ENCODE peak calls at places on chromosomes 11 and 22, in four cellular contexts. One of them, this sample, is unnamed.

GRCh38 chr11:13283636-13284035 is 6.0 kb downstream of the BMAL1 start:
- DNase-seq in K562: no peak
- DNase-seq in HepG2: no peak
- DNase-seq in GM12878: no peak
- DNase-seq in this sample: peak

GRCh38 chr22:45638834-45639746 is 32.5 kb upstream of the ATXN10 start:
- DNase-seq in GM12878: no peak
- DNase-seq in HepG2: peak
- DNase-seq in K562: peak
- DNase-seq in this sample: no peak

GRCh38 chr11:28366549-28367341 is 258.6 kb downstream of the METTL15 start:
- DNase-seq in GM12878: no peak
- DNase-seq in K562: no peak
- DNase-seq in HepG2: no peak
- DNase-seq in this sample: no peak

GRCh38 chr11:76665921-76666351 is 4.6 kb downstream of the LRRC32 start:
- DNase-seq in GM12878: no peak
- DNase-seq in K562: no peak
- DNase-seq in HepG2: no peak
- DNase-seq in this sample: no peak

GRCh38 chr11:63680842-63681207 is 475 bp upstream of the RTN3 start:
- DNase-seq in GM12878: no peak
- DNase-seq in HepG2: no peak
- DNase-seq in K562: no peak
- DNase-seq in this sample: no peak

GRCh38 chr11:76105637-76106036 is 100.7 kb downstream of the WNT11 start:
- DNase-seq in HepG2: no peak
- DNase-seq in K562: no peak
- DNase-seq in GM12878: no peak
- DNase-seq in this sample: no peak

GRCh38 chr22:44399906-44400762 is 87.4 kb upstream of the SHISAL1 start:
- DNase-seq in GM12878: no peak
- DNase-seq in HepG2: no peak
- DNase-seq in K562: no peak
- DNase-seq in this sample: no peak

GRCh38 chr11:114762437-114762836 is 84.1 kb downstream of the NXPE2 start:
- DNase-seq in HepG2: peak
- DNase-seq in GM12878: no peak
- DNase-seq in K562: peak
- DNase-seq in this sample: peak

GRCh38 chr22:49290711-49291110 is 537.0 kb downstream of the BRD1 start:
- DNase-seq in GM12878: no peak
- DNase-seq in K562: no peak
- DNase-seq in HepG2: no peak
- DNase-seq in this sample: no peak

GRCh38 chr11:106331163-106331562 is 253.7 kb downstream of the AASDHPPT start:
- DNase-seq in GM12878: no peak
- DNase-seq in K562: no peak
- DNase-seq in HepG2: no peak
- DNase-seq in this sample: no peak

GRCh38 chr11:111976614-111977140 is 39.5 kb downstream of the DIXDC1 start:
- DNase-seq in K562: no peak
- DNase-seq in HepG2: no peak
- DNase-seq in GM12878: no peak
- DNase-seq in this sample: peak

GRCh38 chr11:9180784-9181183 is 84.4 kb downstream of the DENND5A start:
- DNase-seq in GM12878: no peak
- DNase-seq in K562: no peak
- DNase-seq in HepG2: no peak
- DNase-seq in this sample: no peak

GRCh38 chr11:78420796-78421209 is 3.2 kb upstream of the GAB2 start:
- DNase-seq in K562: no peak
- DNase-seq in GM12878: no peak
- DNase-seq in HepG2: no peak
- DNase-seq in this sample: no peak

GRCh38 chr11:63783925-63784592 is 15.5 kb upstream of the ZFTA start:
- DNase-seq in GM12878: no peak
- DNase-seq in HepG2: peak
- DNase-seq in K562: no peak
- DNase-seq in this sample: no peak

GRCh38 chr11:58771458-58771855 is 39.7 kb upstream of the GLYAT start:
- DNase-seq in GM12878: no peak
- DNase-seq in HepG2: no peak
- DNase-seq in K562: no peak
- DNase-seq in this sample: no peak

GRCh38 chr11:86511086-86511551 is 136.4 kb downstream of the CCDC81 start:
- DNase-seq in GM12878: peak
- DNase-seq in K562: no peak
- DNase-seq in HepG2: no peak
- DNase-seq in this sample: no peak

GRCh38 chr11:7688238-7688826 is 15.0 kb upstream of the CYB5R2 start:
- DNase-seq in K562: peak
- DNase-seq in HepG2: peak
- DNase-seq in GM12878: no peak
- DNase-seq in this sample: peak

GRCh38 chr11:121236115-121237001 is 56.2 kb upstream of the SC5D start:
- DNase-seq in HepG2: no peak
- DNase-seq in K562: no peak
- DNase-seq in GM12878: peak
- DNase-seq in this sample: no peak

GRCh38 chr11:131817701-131818188 is 447.3 kb downstream of the NTM start:
- DNase-seq in HepG2: no peak
- DNase-seq in GM12878: no peak
- DNase-seq in K562: no peak
- DNase-seq in this sample: no peak

GRCh38 chr22:24938741-24939341 is 7.7 kb downstream of the LHFPL7 start:
- DNase-seq in K562: peak
- DNase-seq in HepG2: peak
- DNase-seq in GM12878: no peak
- DNase-seq in this sample: peak

GRCh38 chr11:131980878-131981668 is 610.7 kb downstream of the NTM start:
- DNase-seq in GM12878: no peak
- DNase-seq in K562: no peak
- DNase-seq in HepG2: no peak
- DNase-seq in this sample: no peak

GRCh38 chr11:9675691-9676090 is 11.8 kb downstream of the SWAP70 start:
- DNase-seq in GM12878: no peak
- DNase-seq in K562: no peak
- DNase-seq in HepG2: no peak
- DNase-seq in this sample: peak

GRCh38 chr11:6320411-6321207 is at the start of gene CAVIN3:
- DNase-seq in HepG2: no peak
- DNase-seq in GM12878: peak
- DNase-seq in K562: no peak
- DNase-seq in this sample: peak

GRCh38 chr11:19670030-19670761 is 42.4 kb upstream of the NAV2 start:
- DNase-seq in HepG2: no peak
- DNase-seq in K562: no peak
- DNase-seq in GM12878: no peak
- DNase-seq in this sample: no peak

GRCh38 chr11:34599406-34599901 is 21.4 kb upstream of the EHF start:
- DNase-seq in GM12878: no peak
- DNase-seq in HepG2: peak
- DNase-seq in K562: no peak
- DNase-seq in this sample: no peak

GRCh38 chr11:73623651-73624050 is 22.7 kb upstream of the PLEKHB1 start:
- DNase-seq in K562: no peak
- DNase-seq in HepG2: no peak
- DNase-seq in GM12878: no peak
- DNase-seq in this sample: no peak

GRCh38 chr22:19120829-19121630 is 1.2 kb downstream of the DGCR2 start:
- DNase-seq in HepG2: peak
- DNase-seq in GM12878: no peak
- DNase-seq in K562: peak
- DNase-seq in this sample: no peak

GRCh38 chr22:23763579-23764331 is 965 bp downstream of the C22orf15 start:
- DNase-seq in K562: peak
- DNase-seq in HepG2: no peak
- DNase-seq in GM12878: no peak
- DNase-seq in this sample: peak

GRCh38 chr11:120122921-120123683 is 14.8 kb downstream of the TRIM29 start:
- DNase-seq in HepG2: no peak
- DNase-seq in GM12878: no peak
- DNase-seq in K562: peak
- DNase-seq in this sample: no peak

GRCh38 chr11:45022294-45023064 is 71.8 kb upstream of the TP53I11 start:
- DNase-seq in HepG2: no peak
- DNase-seq in GM12878: no peak
- DNase-seq in K562: no peak
- DNase-seq in this sample: no peak

GRCh38 chr11:8640305-8640932 is 42.0 kb downstream of the TRIM66 start:
- DNase-seq in GM12878: no peak
- DNase-seq in HepG2: no peak
- DNase-seq in K562: peak
- DNase-seq in this sample: peak

GRCh38 chr11:76551400-76551799 is 106.6 kb downstream of the EMSY start:
- DNase-seq in K562: no peak
- DNase-seq in HepG2: no peak
- DNase-seq in GM12878: no peak
- DNase-seq in this sample: no peak

GRCh38 chr11:25981998-25982397 is 349.9 kb upstream of the ANO3 start:
- DNase-seq in K562: no peak
- DNase-seq in HepG2: peak
- DNase-seq in GM12878: peak
- DNase-seq in this sample: no peak

GRCh38 chr11:15941206-15941770 is 415.1 kb downstream of the SOX6 start:
- DNase-seq in K562: peak
- DNase-seq in GM12878: no peak
- DNase-seq in HepG2: no peak
- DNase-seq in this sample: peak

GRCh38 chr11:44065161-44065571 is 904 bp upstream of the ACCS start:
- DNase-seq in K562: no peak
- DNase-seq in HepG2: no peak
- DNase-seq in GM12878: no peak
- DNase-seq in this sample: no peak

GRCh38 chr11:101866619-101867491 is 48.0 kb upstream of the CEP126 start:
- DNase-seq in K562: no peak
- DNase-seq in GM12878: no peak
- DNase-seq in HepG2: peak
- DNase-seq in this sample: no peak

DNA sequence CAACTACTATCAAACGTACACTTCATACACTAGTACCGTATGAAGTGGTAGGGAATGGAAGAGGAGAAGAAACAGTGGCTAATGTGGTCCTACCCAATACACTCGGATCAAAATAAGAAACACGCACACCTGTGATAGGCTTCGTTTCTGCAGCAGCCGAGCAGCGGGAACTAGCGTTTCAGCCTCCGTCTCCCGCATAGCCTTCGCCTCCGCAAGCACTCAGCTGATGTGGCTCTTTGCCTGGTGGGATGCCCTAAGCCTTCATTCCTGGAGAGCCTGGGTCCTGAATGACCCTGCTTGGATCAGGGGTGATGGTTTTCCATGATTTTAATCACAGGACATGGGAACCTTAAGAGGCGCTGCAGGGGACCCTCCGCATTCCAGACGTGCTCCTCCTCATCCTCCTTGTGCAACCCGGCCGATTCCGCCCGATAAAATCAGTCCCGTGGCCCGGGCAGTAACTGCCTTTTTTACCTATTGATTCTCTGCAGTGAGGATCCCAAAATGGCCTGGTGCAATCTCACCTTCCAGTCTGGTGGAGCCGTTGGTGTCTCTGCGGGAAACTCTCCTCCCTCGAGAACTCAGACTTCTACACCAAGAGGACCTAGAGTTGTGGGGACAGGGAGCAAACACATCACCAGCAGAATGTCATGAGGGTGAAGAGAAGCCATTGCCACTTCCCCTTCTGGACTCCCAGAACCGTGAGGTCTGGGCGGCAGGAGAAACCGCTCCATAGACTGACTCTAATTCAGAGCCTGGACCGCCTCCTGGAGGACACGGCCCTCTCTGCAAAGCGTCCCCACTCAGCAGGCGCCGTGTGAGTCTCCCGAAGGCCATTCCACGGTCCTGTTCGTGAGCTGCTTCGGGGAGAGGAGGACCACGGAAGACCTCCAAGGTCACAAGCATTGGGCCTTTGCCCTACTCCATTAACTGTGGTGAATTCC is 8.1 kb downstream of the C11orf21 start:
- DNase-seq in GM12878: no peak
- DNase-seq in K562: no peak
- DNase-seq in HepG2: no peak
- DNase-seq in this sample: peak
- TF ChIP-seq TCF7 in GM12878: no peak
- TF ChIP-seq TCF7 in K562: no peak
- TF ChIP-seq TCF7 in HepG2: no peak
- TF ChIP-seq TCF7 in this sample: no peak

GRCh38 chr22:50628543-50629134 is 687 bp upstream of the ARSA start:
- DNase-seq in GM12878: no peak
- DNase-seq in HepG2: no peak
- DNase-seq in K562: no peak
- DNase-seq in this sample: no peak
- TF ChIP-seq TCF7 in GM12878: no peak
- TF ChIP-seq TCF7 in HepG2: no peak
- TF ChIP-seq TCF7 in K562: no peak
- TF ChIP-seq TCF7 in this sample: no peak

DNA sequence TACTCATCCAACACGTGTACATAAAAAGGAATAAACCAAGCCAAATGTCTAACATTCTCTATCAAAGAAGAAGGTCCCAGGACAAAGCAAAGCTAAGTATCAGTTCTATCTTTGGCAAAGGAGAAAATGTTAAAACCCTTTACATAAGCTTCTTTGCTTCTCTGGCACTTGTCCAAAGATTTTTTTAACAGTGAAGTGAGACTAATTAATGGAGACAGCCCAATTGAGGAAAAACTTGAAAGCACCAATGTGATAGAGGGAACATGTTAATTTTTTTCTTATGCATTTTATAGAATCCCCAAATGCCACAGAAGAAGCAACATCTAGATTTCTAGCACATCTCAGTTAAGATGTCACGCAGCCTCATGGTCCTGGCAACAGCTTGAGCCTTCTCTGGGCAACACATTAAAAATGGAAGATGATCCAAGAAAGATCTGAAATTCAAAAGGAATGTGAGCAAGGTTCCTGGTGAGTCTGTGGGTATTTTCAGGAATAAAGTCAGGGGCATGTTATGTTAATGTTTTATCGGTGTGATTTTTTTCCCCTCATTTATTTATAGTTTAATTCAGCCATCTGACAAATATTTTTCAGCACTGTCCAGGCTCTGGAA is 48.5 kb downstream of the PACSIN2 start:
- DNase-seq in HepG2: no peak
- DNase-seq in K562: no peak
- DNase-seq in GM12878: no peak
- DNase-seq in this sample: no peak
- TF ChIP-seq TCF7 in HepG2: no peak
- TF ChIP-seq TCF7 in K562: no peak
- TF ChIP-seq TCF7 in GM12878: no peak
- TF ChIP-seq TCF7 in this sample: no peak

GRCh38 chr11:57426754-57427691 is at the start of gene SLC43A3:
- DNase-seq in GM12878: peak
- DNase-seq in K562: peak
- DNase-seq in HepG2: peak
- DNase-seq in this sample: peak
- TF ChIP-seq TCF7 in GM12878: no peak
- TF ChIP-seq TCF7 in K562: no peak
- TF ChIP-seq TCF7 in HepG2: no peak
- TF ChIP-seq TCF7 in this sample: no peak